ENCODE peak calls at places on chromosomes 5 and 9, in six cellular contexts. One of them, this sample, is unnamed.

GRCh38 chr5:135313946-135314345 is 85.1 kb downstream of the MACROH2A1 start:
- DNase-seq in A549: no peak
- DNase-seq in PC-3: no peak
- DNase-seq in body of pancreas: no peak
- DNase-seq in fibroblast of the aortic adventitia: no peak
- DNase-seq in nephron progenitor cell: no peak
- DNase-seq in this sample: no peak

GRCh38 chr5:6408627-6409446 is 30.5 kb upstream of the MED10 start:
- DNase-seq in A549: no peak
- DNase-seq in PC-3: peak
- DNase-seq in nephron progenitor cell: no peak
- DNase-seq in body of pancreas: no peak
- DNase-seq in fibroblast of the aortic adventitia: peak
- DNase-seq in this sample: no peak

GRCh38 chr9:15087031-15087417 is 176.8 kb upstream of the FREM1 start:
- DNase-seq in fibroblast of the aortic adventitia: peak
- DNase-seq in nephron progenitor cell: no peak
- DNase-seq in A549: no peak
- DNase-seq in PC-3: no peak
- DNase-seq in body of pancreas: no peak
- DNase-seq in this sample: no peak

GRCh38 chr5:143182901-143183820 is 220.3 kb downstream of the NR3C1 start:
- DNase-seq in nephron progenitor cell: no peak
- DNase-seq in fibroblast of the aortic adventitia: peak
- DNase-seq in body of pancreas: no peak
- DNase-seq in A549: no peak
- DNase-seq in PC-3: no peak
- DNase-seq in this sample: no peak

GRCh38 chr9:116979461-116979860 is 292.4 kb downstream of the TRIM32 start:
- DNase-seq in body of pancreas: no peak
- DNase-seq in PC-3: peak
- DNase-seq in nephron progenitor cell: no peak
- DNase-seq in A549: peak
- DNase-seq in fibroblast of the aortic adventitia: no peak
- DNase-seq in this sample: no peak

GRCh38 chr9:86494644-86495081 is 140.5 kb upstream of the TUT7 start:
- DNase-seq in A549: no peak
- DNase-seq in fibroblast of the aortic adventitia: peak
- DNase-seq in nephron progenitor cell: no peak
- DNase-seq in PC-3: no peak
- DNase-seq in body of pancreas: no peak
- DNase-seq in this sample: no peak

GRCh38 chr9:29701536-29701935 is 2128.3 kb upstream of the C9orf72 start:
- DNase-seq in body of pancreas: no peak
- DNase-seq in PC-3: no peak
- DNase-seq in A549: no peak
- DNase-seq in nephron progenitor cell: no peak
- DNase-seq in fibroblast of the aortic adventitia: peak
- DNase-seq in this sample: no peak

GRCh38 chr9:99192786-99193465 is 28.8 kb downstream of the ALG2 start:
- DNase-seq in body of pancreas: no peak
- DNase-seq in A549: no peak
- DNase-seq in PC-3: peak
- DNase-seq in fibroblast of the aortic adventitia: peak
- DNase-seq in nephron progenitor cell: no peak
- DNase-seq in this sample: no peak

GRCh38 chr5:56415356-56415765 is 182.2 kb upstream of the ANKRD55 start:
- DNase-seq in nephron progenitor cell: no peak
- DNase-seq in fibroblast of the aortic adventitia: peak
- DNase-seq in body of pancreas: no peak
- DNase-seq in A549: no peak
- DNase-seq in PC-3: no peak
- DNase-seq in this sample: no peak

GRCh38 chr9:122040573-122041242 is 52.4 kb downstream of the TTLL11 start:
- DNase-seq in PC-3: no peak
- DNase-seq in body of pancreas: no peak
- DNase-seq in nephron progenitor cell: no peak
- DNase-seq in fibroblast of the aortic adventitia: no peak
- DNase-seq in A549: no peak
- DNase-seq in this sample: no peak

GRCh38 chr5:115600771-115601170 is 1.5 kb downstream of the TICAM2 start:
- DNase-seq in fibroblast of the aortic adventitia: no peak
- DNase-seq in body of pancreas: no peak
- DNase-seq in A549: no peak
- DNase-seq in nephron progenitor cell: no peak
- DNase-seq in PC-3: peak
- DNase-seq in this sample: no peak

GRCh38 chr5:108556414-108556813 is 174.5 kb upstream of the FBXL17 start:
- DNase-seq in PC-3: no peak
- DNase-seq in A549: no peak
- DNase-seq in body of pancreas: no peak
- DNase-seq in nephron progenitor cell: no peak
- DNase-seq in fibroblast of the aortic adventitia: no peak
- DNase-seq in this sample: no peak

GRCh38 chr5:117299940-117300339 is 725.3 kb upstream of the SEMA6A start:
- DNase-seq in fibroblast of the aortic adventitia: no peak
- DNase-seq in A549: no peak
- DNase-seq in body of pancreas: no peak
- DNase-seq in nephron progenitor cell: no peak
- DNase-seq in PC-3: no peak
- DNase-seq in this sample: no peak

GRCh38 chr9:6955251-6955921 is 197.6 kb downstream of the KDM4C start:
- DNase-seq in nephron progenitor cell: peak
- DNase-seq in PC-3: no peak
- DNase-seq in body of pancreas: no peak
- DNase-seq in A549: no peak
- DNase-seq in fibroblast of the aortic adventitia: peak
- DNase-seq in this sample: no peak

GRCh38 chr5:74916831-74917710 is 50.9 kb upstream of the FAM169A start:
- DNase-seq in fibroblast of the aortic adventitia: peak
- DNase-seq in body of pancreas: no peak
- DNase-seq in nephron progenitor cell: no peak
- DNase-seq in A549: peak
- DNase-seq in PC-3: peak
- DNase-seq in this sample: no peak

GRCh38 chr5:98772415-98773213 is 849 bp upstream of the RGMB start:
- DNase-seq in nephron progenitor cell: peak
- DNase-seq in PC-3: peak
- DNase-seq in A549: peak
- DNase-seq in body of pancreas: peak
- DNase-seq in fibroblast of the aortic adventitia: no peak
- DNase-seq in this sample: no peak

GRCh38 chr5:77419644-77420582 is 72.2 kb downstream of the WDR41 start:
- DNase-seq in fibroblast of the aortic adventitia: no peak
- DNase-seq in A549: no peak
- DNase-seq in PC-3: no peak
- DNase-seq in body of pancreas: no peak
- DNase-seq in nephron progenitor cell: no peak
- DNase-seq in this sample: no peak

GRCh38 chr5:150523472-150524350 is 15.8 kb downstream of the NDST1 start:
- DNase-seq in body of pancreas: peak
- DNase-seq in fibroblast of the aortic adventitia: peak
- DNase-seq in nephron progenitor cell: peak
- DNase-seq in PC-3: peak
- DNase-seq in A549: peak
- DNase-seq in this sample: no peak

GRCh38 chr5:4199461-4199860 is 603.8 kb downstream of the IRX1 start:
- DNase-seq in A549: no peak
- DNase-seq in PC-3: no peak
- DNase-seq in nephron progenitor cell: no peak
- DNase-seq in body of pancreas: no peak
- DNase-seq in fibroblast of the aortic adventitia: no peak
- DNase-seq in this sample: no peak

GRCh38 chr9:71984388-71985069 is 73.1 kb downstream of the C9orf85 start:
- DNase-seq in A549: no peak
- DNase-seq in nephron progenitor cell: no peak
- DNase-seq in body of pancreas: no peak
- DNase-seq in PC-3: peak
- DNase-seq in fibroblast of the aortic adventitia: peak
- DNase-seq in this sample: no peak

GRCh38 chr9:130490981-130491380 is 46.2 kb downstream of the ASS1 start:
- DNase-seq in fibroblast of the aortic adventitia: no peak
- DNase-seq in A549: no peak
- DNase-seq in nephron progenitor cell: no peak
- DNase-seq in body of pancreas: no peak
- DNase-seq in PC-3: no peak
- DNase-seq in this sample: no peak

GRCh38 chr9:27425827-27426716 is 98.0 kb upstream of the IFNK start:
- DNase-seq in PC-3: peak
- DNase-seq in fibroblast of the aortic adventitia: no peak
- DNase-seq in body of pancreas: no peak
- DNase-seq in A549: no peak
- DNase-seq in nephron progenitor cell: no peak
- DNase-seq in this sample: no peak

GRCh38 chr5:76733049-76733417 is 17.1 kb downstream of the F2R start:
- DNase-seq in nephron progenitor cell: no peak
- DNase-seq in fibroblast of the aortic adventitia: no peak
- DNase-seq in A549: no peak
- DNase-seq in PC-3: no peak
- DNase-seq in body of pancreas: no peak
- DNase-seq in this sample: no peak

GRCh38 chr5:159102294-159102934 is 2.7 kb upstream of the EBF1 start:
- DNase-seq in PC-3: no peak
- DNase-seq in body of pancreas: no peak
- DNase-seq in nephron progenitor cell: no peak
- DNase-seq in A549: no peak
- DNase-seq in fibroblast of the aortic adventitia: no peak
- DNase-seq in this sample: no peak

GRCh38 chr9:16344343-16344742 is 526.1 kb downstream of the BNC2 start:
- DNase-seq in A549: peak
- DNase-seq in fibroblast of the aortic adventitia: peak
- DNase-seq in body of pancreas: no peak
- DNase-seq in PC-3: peak
- DNase-seq in nephron progenitor cell: no peak
- DNase-seq in this sample: no peak

GRCh38 chr5:154484393-154484944 is 6.4 kb upstream of the HAND1 start:
- DNase-seq in fibroblast of the aortic adventitia: no peak
- DNase-seq in PC-3: no peak
- DNase-seq in body of pancreas: no peak
- DNase-seq in A549: no peak
- DNase-seq in nephron progenitor cell: no peak
- DNase-seq in this sample: no peak

GRCh38 chr9:23288545-23288944 is 537.5 kb downstream of the ELAVL2 start:
- DNase-seq in PC-3: no peak
- DNase-seq in body of pancreas: no peak
- DNase-seq in fibroblast of the aortic adventitia: no peak
- DNase-seq in A549: no peak
- DNase-seq in nephron progenitor cell: no peak
- DNase-seq in this sample: no peak

GRCh38 chr5:180101451-180102105 is 30.0 kb upstream of the RNF130 start:
- DNase-seq in body of pancreas: no peak
- DNase-seq in nephron progenitor cell: no peak
- DNase-seq in A549: no peak
- DNase-seq in PC-3: no peak
- DNase-seq in fibroblast of the aortic adventitia: no peak
- DNase-seq in this sample: no peak

GRCh38 chr5:79694652-79695051 is 5.0 kb downstream of the CMYA5 start:
- DNase-seq in body of pancreas: no peak
- DNase-seq in PC-3: no peak
- DNase-seq in A549: no peak
- DNase-seq in nephron progenitor cell: no peak
- DNase-seq in fibroblast of the aortic adventitia: peak
- DNase-seq in this sample: no peak

DNA sequence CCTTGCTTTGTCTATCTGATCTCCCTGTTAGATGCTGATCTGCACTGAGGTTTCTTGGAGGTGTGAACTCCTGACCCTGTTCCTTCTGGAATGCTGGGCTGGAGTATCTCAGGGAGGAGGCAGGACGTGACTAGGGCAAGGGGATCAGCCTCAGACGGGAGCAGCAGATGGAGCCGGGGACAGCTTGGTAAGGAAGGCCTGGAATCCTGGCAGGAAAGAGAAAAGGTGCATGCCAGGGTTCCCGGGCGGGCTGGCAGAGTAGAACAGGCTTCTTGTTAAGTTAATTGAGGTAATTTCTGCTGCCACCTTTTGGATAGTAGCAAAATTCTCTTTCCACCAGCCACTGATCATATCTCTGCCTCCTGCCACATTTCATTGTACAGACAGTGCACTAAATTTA is 180.9 kb downstream of the ZNF462 start:
- DNase-seq in fibroblast of the aortic adventitia: peak
- DNase-seq in PC-3: no peak
- DNase-seq in A549: no peak
- DNase-seq in nephron progenitor cell: no peak
- DNase-seq in body of pancreas: no peak
- DNase-seq in this sample: no peak
- TF ChIP-seq CTCF in fibroblast of the aortic adventitia: no peak
- TF ChIP-seq CTCF in PC-3: no peak
- TF ChIP-seq CTCF in A549: no peak
- TF ChIP-seq CTCF in nephron progenitor cell: no peak
- TF ChIP-seq CTCF in body of pancreas: no peak
- TF ChIP-seq CTCF in this sample: no peak

DNA sequence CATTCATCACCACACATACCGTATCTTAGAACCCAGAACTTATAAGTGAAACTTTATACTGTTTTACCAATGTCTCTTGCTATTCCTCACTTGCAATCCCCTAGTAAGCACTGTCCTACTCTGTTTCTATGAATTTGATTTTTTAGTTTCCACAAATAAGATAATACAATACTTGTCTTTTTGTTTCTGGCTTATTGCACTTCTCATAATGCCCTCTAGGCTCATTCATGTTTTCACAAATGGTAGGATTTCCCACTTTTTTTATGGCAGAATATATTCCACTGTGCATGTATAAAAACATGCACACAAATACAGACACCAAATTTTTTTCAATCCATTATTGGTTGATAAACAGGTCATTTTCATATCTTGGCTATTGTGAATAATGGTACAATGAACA is 1742.3 kb upstream of the NUDT12 start:
- DNase-seq in nephron progenitor cell: no peak
- DNase-seq in body of pancreas: no peak
- DNase-seq in fibroblast of the aortic adventitia: no peak
- DNase-seq in PC-3: no peak
- DNase-seq in A549: no peak
- DNase-seq in this sample: no peak
- TF ChIP-seq CTCF in nephron progenitor cell: peak
- TF ChIP-seq CTCF in body of pancreas: no peak
- TF ChIP-seq CTCF in fibroblast of the aortic adventitia: no peak
- TF ChIP-seq CTCF in PC-3: peak
- TF ChIP-seq CTCF in A549: no peak
- TF ChIP-seq CTCF in this sample: peak

DNA sequence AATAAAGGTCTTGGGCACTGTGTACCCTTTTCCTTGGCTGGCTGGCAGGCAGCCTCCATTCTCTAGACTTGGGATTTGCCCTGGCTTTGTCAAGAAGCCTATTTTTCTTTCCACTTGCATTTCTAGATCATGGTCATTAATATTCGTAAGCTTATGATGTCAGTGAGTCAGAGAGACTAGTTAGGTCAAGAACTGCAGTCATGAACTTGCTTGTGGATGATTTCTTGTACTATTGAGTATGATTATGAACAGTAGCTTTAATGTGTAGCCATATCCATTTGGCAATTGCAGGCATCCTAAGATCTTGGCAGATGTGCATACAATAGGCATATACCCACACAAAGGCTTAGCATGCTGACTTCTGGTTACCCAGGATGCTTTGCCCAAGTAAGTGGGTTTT is 186.8 kb upstream of the CLINT1 start:
- DNase-seq in A549: no peak
- DNase-seq in nephron progenitor cell: no peak
- DNase-seq in body of pancreas: no peak
- DNase-seq in fibroblast of the aortic adventitia: no peak
- DNase-seq in PC-3: no peak
- DNase-seq in this sample: no peak
- TF ChIP-seq CTCF in A549: no peak
- TF ChIP-seq CTCF in nephron progenitor cell: no peak
- TF ChIP-seq CTCF in body of pancreas: no peak
- TF ChIP-seq CTCF in fibroblast of the aortic adventitia: no peak
- TF ChIP-seq CTCF in PC-3: no peak
- TF ChIP-seq CTCF in this sample: no peak

GRCh38 chr5:15807861-15808260 is 307.9 kb downstream of the FBXL7 start:
- DNase-seq in PC-3: peak
- DNase-seq in body of pancreas: no peak
- DNase-seq in nephron progenitor cell: no peak
- DNase-seq in A549: no peak
- DNase-seq in fibroblast of the aortic adventitia: peak
- DNase-seq in this sample: no peak
- TF ChIP-seq CTCF in PC-3: peak
- TF ChIP-seq CTCF in body of pancreas: no peak
- TF ChIP-seq CTCF in nephron progenitor cell: no peak
- TF ChIP-seq CTCF in A549: no peak
- TF ChIP-seq CTCF in fibroblast of the aortic adventitia: peak
- TF ChIP-seq CTCF in this sample: no peak

This sample was measured in mesothelial cell of epicardium.